ENCODE peak calls at places on chromosomes 3 and 15, in eight cellular contexts. N, K, L, R, J, P, H and F are unnamed samples.

GRCh38 chr3:32095431-32095830 is 11.0 kb upstream of the GPD1L start:
- DNase-seq in N (no peak), K (peak), L (no peak), R (no peak), J (no peak), P (no peak), H (no peak), F (no peak)

GRCh38 chr15:81312790-81313543 is 11.0 kb downstream of the STARD5 start:
- DNase-seq in N (peak), K (peak), L (no peak), R (peak), J (peak), P (peak), H (no peak), F (no peak)

GRCh38 chr3:153291052-153291689 is 129.1 kb downstream of the RAP2B start:
- DNase-seq in N (no peak), K (no peak), L (peak), R (no peak), J (peak), P (peak), H (no peak), F (no peak)

GRCh38 chr3:148600902-148601765 is 96.6 kb upstream of the AGTR1 start:
- DNase-seq in N (peak), K (peak), L (no peak), R (no peak), J (peak), P (no peak), H (no peak), F (no peak)

GRCh38 chr3:51794202-51794601 is 15.2 kb upstream of the IQCF6 start:
- DNase-seq in N (no peak), K (no peak), L (no peak), R (no peak), J (no peak), P (no peak), H (no peak), F (no peak)

GRCh38 chr3:78794431-78794830 is 973.4 kb downstream of the ROBO1 start:
- DNase-seq in N (no peak), K (no peak), L (peak), R (no peak), J (peak), P (no peak), H (no peak), F (no peak)

GRCh38 chr3:153767601-153768558 is 353.3 kb upstream of the ARHGEF26 start:
- DNase-seq in N (no peak), K (no peak), L (no peak), R (no peak), J (no peak), P (no peak), H (no peak), F (no peak)

GRCh38 chr3:115120597-115120996 is 26.5 kb downstream of the ZBTB20 start:
- DNase-seq in N (no peak), K (no peak), L (no peak), R (no peak), J (no peak), P (no peak), H (no peak), F (no peak)

GRCh38 chr3:139906441-139906840 is 28.5 kb upstream of the CLSTN2 start:
- DNase-seq in N (no peak), K (peak), L (no peak), R (no peak), J (peak), P (peak), H (no peak), F (no peak)

GRCh38 chr3:3998140-3998977 is 199.1 kb downstream of the LRRN1 start:
- DNase-seq in N (peak), K (no peak), L (peak), R (no peak), J (peak), P (no peak), H (no peak), F (peak)

GRCh38 chr3:194130807-194131589 is 5.0 kb upstream of the HES1 start:
- DNase-seq in N (peak), K (no peak), L (peak), R (peak), J (peak), P (no peak), H (peak), F (no peak)

GRCh38 chr3:159151130-159151529 is 349.3 kb downstream of the MFSD1 start:
- DNase-seq in N (no peak), K (no peak), L (no peak), R (no peak), J (no peak), P (no peak), H (no peak), F (no peak)

GRCh38 chr3:148036331-148036881 is 627.2 kb downstream of the ZIC1 start:
- DNase-seq in N (no peak), K (no peak), L (no peak), R (no peak), J (no peak), P (no peak), H (no peak), F (no peak)

GRCh38 chr15:66744610-66745279 is 42.7 kb downstream of the SMAD6 start:
- DNase-seq in N (no peak), K (peak), L (no peak), R (no peak), J (no peak), P (no peak), H (no peak), F (no peak)

GRCh38 chr15:90560229-90560771 is 30.6 kb downstream of the CRTC3 start:
- DNase-seq in N (peak), K (no peak), L (no peak), R (no peak), J (no peak), P (peak), H (no peak), F (no peak)

GRCh38 chr3:161770532-161771386 is 274.2 kb downstream of the OTOL1 start:
- DNase-seq in N (no peak), K (no peak), L (peak), R (no peak), J (no peak), P (no peak), H (no peak), F (no peak)

GRCh38 chr3:117407317-117407716 is 697.7 kb downstream of the TUSC7 start:
- DNase-seq in N (no peak), K (peak), L (peak), R (no peak), J (peak), P (no peak), H (no peak), F (no peak)

GRCh38 chr3:66076861-66077495 is 38.3 kb upstream of the MAGI1 start:
- DNase-seq in N (no peak), K (no peak), L (no peak), R (no peak), J (no peak), P (peak), H (no peak), F (no peak)

GRCh38 chr15:40912478-40912877 is 16.7 kb upstream of the DLL4 start:
- DNase-seq in N (no peak), K (no peak), L (peak), R (no peak), J (no peak), P (no peak), H (no peak), F (no peak)

GRCh38 chr3:114649331-114649730 is 355.5 kb downstream of the TIGIT start:
- DNase-seq in N (no peak), K (peak), L (no peak), R (no peak), J (peak), P (peak), H (no peak), F (no peak)

GRCh38 chr15:63860161-63860954 is 26.6 kb upstream of the HERC1 start:
- DNase-seq in N (no peak), K (no peak), L (peak), R (no peak), J (no peak), P (no peak), H (no peak), F (no peak)

GRCh38 chr15:86916671-86917450 is 837.2 kb downstream of the AGBL1 start:
- DNase-seq in N (no peak), K (no peak), L (no peak), R (no peak), J (no peak), P (no peak), H (no peak), F (peak)

GRCh38 chr15:57245130-57245529 is 131.2 kb upstream of the CGNL1 start:
- DNase-seq in N (no peak), K (no peak), L (no peak), R (no peak), J (no peak), P (no peak), H (no peak), F (no peak)

GRCh38 chr3:128320551-128321340 is 145.9 kb downstream of the DNAJB8 start:
- DNase-seq in N (no peak), K (no peak), L (no peak), R (no peak), J (no peak), P (no peak), H (peak), F (no peak)

GRCh38 chr15:39792025-39792893 is 9.6 kb upstream of the FSIP1 start:
- DNase-seq in N (no peak), K (no peak), L (no peak), R (no peak), J (no peak), P (no peak), H (no peak), F (no peak)

GRCh38 chr15:52068004-52068403 is 44.6 kb downstream of the BCL2L10 start:
- DNase-seq in N (no peak), K (no peak), L (no peak), R (no peak), J (peak), P (peak), H (no peak), F (no peak)

GRCh38 chr15:78256044-78256437 is 8.3 kb upstream of the DNAJA4 start:
- DNase-seq in N (no peak), K (no peak), L (no peak), R (no peak), J (no peak), P (no peak), H (no peak), F (no peak)

GRCh38 chr3:180059351-180059750 is 22.6 kb upstream of the PEX5L start:
- DNase-seq in N (no peak), K (no peak), L (no peak), R (no peak), J (peak), P (peak), H (no peak), F (no peak)

DNA sequence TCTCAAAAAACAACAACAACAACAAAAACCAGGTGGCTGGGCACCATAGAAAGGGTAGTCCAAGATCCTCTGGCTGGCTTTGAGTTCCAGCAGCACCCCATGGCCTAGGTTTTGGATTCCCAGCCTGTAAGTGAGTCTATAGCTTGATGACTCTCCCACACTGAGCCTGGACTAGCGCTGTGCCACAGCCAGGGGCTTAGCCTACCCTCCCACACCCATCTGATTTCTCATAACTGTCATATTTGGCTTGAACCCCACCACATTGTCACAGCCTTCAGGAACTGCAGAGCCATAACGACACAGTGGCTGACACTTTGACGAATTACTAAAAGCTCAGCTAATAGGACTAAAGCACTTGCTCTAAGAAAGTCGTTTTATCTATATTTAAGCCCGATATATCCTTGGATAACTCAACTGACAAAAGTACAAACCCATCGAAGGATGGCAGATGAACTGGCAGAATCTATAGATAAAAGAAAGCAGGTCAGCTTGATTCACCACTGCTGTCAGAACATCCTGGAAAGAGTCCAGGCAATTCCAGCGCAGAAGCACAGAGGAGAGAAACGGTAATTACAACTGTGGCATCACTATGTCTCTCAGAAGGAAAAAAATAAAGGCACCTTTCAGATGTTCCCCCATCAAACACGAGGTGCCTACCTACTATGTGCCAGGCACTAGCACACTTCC is 62.0 kb downstream of the HOMER2 start:
- DNase-seq in N (no peak), K (no peak), L (no peak), R (no peak), J (no peak), P (no peak), H (no peak), F (no peak)
- TF ChIP-seq CTCF in N (no peak), K (no peak), L (no peak), R (no peak), J (no peak), P (no peak), H (no peak), F (no peak)

DNA sequence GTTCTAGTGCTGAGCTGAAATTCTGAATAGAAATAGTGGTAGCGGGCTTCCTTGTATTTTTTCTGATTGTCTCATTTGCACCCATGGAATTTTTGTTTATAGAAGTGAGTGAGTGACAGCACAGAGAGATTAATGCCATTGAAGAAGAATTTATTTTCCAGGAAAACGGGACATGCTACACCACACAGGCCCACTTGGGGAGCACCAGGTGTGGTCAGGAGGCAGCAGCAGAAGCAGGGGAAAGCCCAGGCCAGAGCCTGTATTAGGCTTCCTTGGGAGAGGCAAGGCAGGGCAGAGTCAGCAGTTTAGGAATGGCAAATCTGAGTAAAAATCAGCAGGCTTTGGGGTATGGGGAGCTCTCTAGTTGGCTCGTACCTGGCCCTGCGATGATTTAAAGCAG is 88.4 kb upstream of the ATP11B start:
- DNase-seq in N (no peak), K (no peak), L (no peak), R (no peak), J (no peak), P (no peak), H (no peak), F (no peak)
- TF ChIP-seq CTCF in N (no peak), K (no peak), L (no peak), R (no peak), J (no peak), P (no peak), H (peak), F (peak)

GRCh38 chr15:71782447-71783165 is 27.7 kb upstream of the NR2E3 start:
- DNase-seq in N (no peak), K (no peak), L (no peak), R (no peak), J (no peak), P (no peak), H (no peak), F (no peak)
- TF ChIP-seq CTCF in N (no peak), K (no peak), L (no peak), R (no peak), J (no peak), P (no peak), H (no peak), F (no peak)

GRCh38 chr3:118734664-118735063 is 300.0 kb downstream of the IGSF11 start:
- DNase-seq in N (no peak), K (no peak), L (no peak), R (no peak), J (no peak), P (no peak), H (no peak), F (no peak)

DNA sequence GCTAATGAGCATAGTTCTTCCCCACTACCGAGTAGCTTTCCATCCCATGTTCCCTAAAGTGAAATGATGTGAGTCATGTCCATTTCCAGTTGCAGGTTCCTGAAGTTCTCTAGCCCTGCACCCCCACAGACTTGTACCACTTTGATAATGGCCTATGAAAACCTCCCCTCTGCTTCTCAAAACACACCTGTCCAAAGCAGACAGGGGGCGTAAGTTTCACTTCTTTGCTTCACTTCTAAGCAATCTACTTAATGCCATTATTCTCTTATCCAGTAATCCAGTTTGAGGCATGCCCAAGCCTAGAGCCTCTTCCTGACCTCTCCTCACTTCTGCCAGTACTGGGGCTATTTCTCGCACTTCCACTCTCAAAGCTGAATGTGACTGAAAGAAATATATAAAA is 305.1 kb downstream of the IGSF11 start:
- DNase-seq in N (no peak), K (no peak), L (no peak), R (no peak), J (no peak), P (no peak), H (no peak), F (no peak)
- TF ChIP-seq CTCF in N (no peak), K (no peak), L (no peak), R (no peak), J (no peak), P (no peak), H (no peak), F (no peak)

GRCh38 chr3:110180733-110181132 is 843.4 kb upstream of the DPPA4 start:
- DNase-seq in N (no peak), K (no peak), L (no peak), R (no peak), J (no peak), P (no peak), H (no peak), F (no peak)
- TF ChIP-seq CTCF in N (no peak), K (no peak), L (no peak), R (no peak), J (no peak), P (peak), H (no peak), F (no peak)